ENCODE peak calls at places on chromosomes 3 and 15, in six cellular contexts. Y, Q, X, O, S and W are unnamed samples.

GRCh38 chr3:10495003-10495402 is 10.4 kb downstream of the ATP2B2 start:
- DNase-seq in Y (no peak), Q (peak), X (no peak), O (no peak), S (no peak), W (peak)

GRCh38 chr15:39553947-39554731 is 26.7 kb upstream of the THBS1 start:
- DNase-seq in Y (no peak), Q (no peak), X (no peak), O (no peak), S (no peak), W (no peak)

GRCh38 chr15:51759557-51760070 is 8.2 kb downstream of the TMOD2 start:
- DNase-seq in Y (no peak), Q (no peak), X (no peak), O (no peak), S (no peak), W (peak)

GRCh38 chr3:38960953-38961622 is 90.7 kb downstream of the SCN11A start:
- DNase-seq in Y (no peak), Q (peak), X (peak), O (peak), S (no peak), W (peak)

GRCh38 chr3:120689395-120689794 is 7.4 kb upstream of the HGD start:
- DNase-seq in Y (no peak), Q (no peak), X (no peak), O (no peak), S (no peak), W (no peak)

GRCh38 chr15:101431301-101431700 is 58.2 kb downstream of the PCSK6 start:
- DNase-seq in Y (no peak), Q (no peak), X (no peak), O (no peak), S (no peak), W (no peak)

GRCh38 chr3:23704316-23704715 is 101.4 kb upstream of the UBE2E1 start:
- DNase-seq in Y (no peak), Q (no peak), X (no peak), O (no peak), S (no peak), W (no peak)

GRCh38 chr3:170037463-170038433 is at the start of gene GPR160:
- DNase-seq in Y (peak), Q (peak), X (peak), O (peak), S (peak), W (peak)

GRCh38 chr3:131388400-131388799 is 6.8 kb downstream of the NUDT16 start:
- DNase-seq in Y (no peak), Q (no peak), X (no peak), O (no peak), S (no peak), W (no peak)

GRCh38 chr3:197426161-197426566 is 127.8 kb upstream of the DLG1 start:
- DNase-seq in Y (no peak), Q (peak), X (no peak), O (no peak), S (peak), W (no peak)

GRCh38 chr3:45861043-45861846 is 19.3 kb upstream of the LZTFL1 start:
- DNase-seq in Y (no peak), Q (no peak), X (no peak), O (no peak), S (no peak), W (no peak)

GRCh38 chr3:182133752-182134151 is 422.0 kb downstream of the SOX2 start:
- DNase-seq in Y (no peak), Q (no peak), X (no peak), O (no peak), S (no peak), W (no peak)

GRCh38 chr3:178845446-178846118 is 226.0 kb downstream of the ZMAT3 start:
- DNase-seq in Y (no peak), Q (no peak), X (no peak), O (no peak), S (no peak), W (peak)

GRCh38 chr3:48427630-48427962 is 2.3 kb downstream of the PLXNB1 start:
- DNase-seq in Y (no peak), Q (no peak), X (peak), O (no peak), S (no peak), W (no peak)

GRCh38 chr3:127159547-127159946 is 33.4 kb upstream of the PRR23E start:
- DNase-seq in Y (no peak), Q (no peak), X (no peak), O (no peak), S (peak), W (no peak)

GRCh38 chr3:185900228-185900627 is 37.6 kb downstream of the TRA2B start:
- DNase-seq in Y (no peak), Q (peak), X (no peak), O (no peak), S (no peak), W (peak)

GRCh38 chr15:63487076-63487757 is 17.2 kb upstream of the USP3 start:
- DNase-seq in Y (peak), Q (peak), X (peak), O (peak), S (peak), W (peak)

GRCh38 chr3:34780294-34780693 is 859.0 kb upstream of the ARPP21 start:
- DNase-seq in Y (no peak), Q (no peak), X (no peak), O (no peak), S (no peak), W (no peak)

GRCh38 chr3:87771338-87772059 is 287.3 kb downstream of the CGGBP1 start:
- DNase-seq in Y (no peak), Q (peak), X (no peak), O (peak), S (peak), W (peak)

GRCh38 chr3:144868506-144868905 is 896.9 kb downstream of the DIPK2A start:
- DNase-seq in Y (no peak), Q (no peak), X (no peak), O (no peak), S (no peak), W (no peak)

GRCh38 chr15:93265046-93265658 is 176.1 kb upstream of the RGMA start:
- DNase-seq in Y (no peak), Q (no peak), X (no peak), O (no peak), S (no peak), W (no peak)

GRCh38 chr3:11452988-11453847 is 181.0 kb downstream of the ATG7 start:
- DNase-seq in Y (no peak), Q (no peak), X (peak), O (no peak), S (no peak), W (peak)

GRCh38 chr3:126142652-126143051 is 37.7 kb downstream of the ALDH1L1 start:
- DNase-seq in Y (no peak), Q (no peak), X (no peak), O (no peak), S (no peak), W (no peak)

GRCh38 chr3:158152186-158152585 is 42.3 kb downstream of the RSRC1 start:
- DNase-seq in Y (no peak), Q (no peak), X (no peak), O (no peak), S (no peak), W (no peak)

GRCh38 chr3:196968233-196969000 is at the start of gene PIGZ:
- DNase-seq in Y (peak), Q (peak), X (peak), O (peak), S (no peak), W (peak)

GRCh38 chr3:68057637-68058320 is 403.4 kb upstream of the SUCLG2 start:
- DNase-seq in Y (peak), Q (no peak), X (no peak), O (no peak), S (no peak), W (no peak)

GRCh38 chr3:4983739-4984510 is 4.7 kb downstream of the BHLHE40 start:
- DNase-seq in Y (peak), Q (no peak), X (peak), O (no peak), S (no peak), W (no peak)

GRCh38 chr15:90058308-90058707 is 44.0 kb downstream of the IDH2 start:
- DNase-seq in Y (no peak), Q (no peak), X (no peak), O (no peak), S (no peak), W (no peak)

GRCh38 chr3:112848196-112848595 is 1.5 kb upstream of the CD200R1L start:
- DNase-seq in Y (no peak), Q (no peak), X (no peak), O (no peak), S (no peak), W (peak)

GRCh38 chr3:52438579-52439425 is 6.1 kb downstream of the SEMA3G start:
- DNase-seq in Y (no peak), Q (no peak), X (no peak), O (no peak), S (peak), W (no peak)

GRCh38 chr15:67240235-67241131 is 14.0 kb downstream of the AAGAB start:
- DNase-seq in Y (no peak), Q (peak), X (no peak), O (no peak), S (no peak), W (peak)

GRCh38 chr3:43647331-43648166 is 25.7 kb upstream of the ANO10 start:
- DNase-seq in Y (no peak), Q (no peak), X (no peak), O (no peak), S (no peak), W (peak)

GRCh38 chr15:73127302-73127936 is 75.2 kb downstream of the NEO1 start:
- DNase-seq in Y (peak), Q (peak), X (peak), O (peak), S (no peak), W (peak)

GRCh38 chr3:11078826-11079520 is 75.3 kb upstream of the HRH1 start:
- DNase-seq in Y (no peak), Q (no peak), X (no peak), O (no peak), S (no peak), W (peak)